ENCODE peak calls at places on chromosomes 16 and 17, in six cellular contexts. A is astrocyte of the spinal cord, B is fibroblast of lung, C is cardiac fibroblast, I is heart left ventricle, Y is AG04449. F is an unnamed sample.

GRCh38 chr16:27770271-27771196 is 220.6 kb downstream of the KATNIP start:
- DNase-seq in C (no peak), I (no peak), A (no peak), Y (no peak), B (no peak), F (no peak)

GRCh38 chr16:20866161-20866772 is 33.9 kb downstream of the DCUN1D3 start:
- DNase-seq in B (peak), I (no peak), Y (peak), A (peak), C (peak), F (peak)

GRCh38 chr17:55433629-55434422 is 12.2 kb upstream of the MMD start:
- DNase-seq in C (peak), A (peak), B (peak), I (no peak), Y (peak), F (peak)

GRCh38 chr16:29963021-29963743 is 1.3 kb downstream of the TMEM219 start:
- DNase-seq in I (no peak), A (no peak), C (no peak), B (no peak), Y (no peak), F (no peak)

GRCh38 chr16:53893731-53894435 is 189.9 kb downstream of the FTO start:
- DNase-seq in I (peak), Y (no peak), C (peak), A (peak), B (peak), F (peak)

GRCh38 chr17:63841350-63842172 is 924 bp downstream of the SMARCD2 start:
- DNase-seq in Y (no peak), A (peak), C (peak), B (peak), I (peak), F (peak)

GRCh38 chr17:82402865-82403264 is 15.3 kb upstream of the HEXD start:
- DNase-seq in A (no peak), B (no peak), C (no peak), I (no peak), Y (no peak), F (no peak)

GRCh38 chr17:79033046-79033616 is 9.2 kb downstream of the C1QTNF1 start:
- DNase-seq in B (no peak), I (no peak), C (no peak), Y (no peak), A (no peak), F (no peak)

GRCh38 chr17:42422412-42422957 is 571 bp downstream of the CAVIN1 start:
- DNase-seq in B (no peak), Y (no peak), C (peak), A (no peak), I (peak), F (peak)

GRCh38 chr17:37543527-37544122 is 53.9 kb downstream of the DUSP14 start:
- DNase-seq in I (no peak), B (no peak), C (no peak), Y (peak), A (no peak), F (peak)

GRCh38 chr16:65895486-65895885 is 471.0 kb upstream of the CDH5 start:
- DNase-seq in B (no peak), Y (no peak), I (no peak), C (no peak), A (no peak), F (no peak)

GRCh38 chr16:81511371-81511770 is 66.8 kb downstream of the CMIP start:
- DNase-seq in B (peak), Y (peak), C (peak), I (no peak), A (peak), F (peak)

GRCh38 chr16:81570189-81570846 is 125.7 kb downstream of the CMIP start:
- DNase-seq in Y (no peak), B (no peak), A (no peak), I (no peak), C (no peak), F (no peak)

GRCh38 chr17:1767358-1767757 is 5.5 kb downstream of the SERPINF1 start:
- DNase-seq in I (no peak), C (no peak), Y (no peak), A (no peak), B (no peak), F (no peak)

GRCh38 chr16:2811703-2812471 is 5.2 kb upstream of the PRSS21 start:
- DNase-seq in B (no peak), C (no peak), I (no peak), Y (no peak), A (no peak), F (no peak)

GRCh38 chr17:6420173-6420641 is 14.7 kb downstream of the AIPL1 start:
- DNase-seq in Y (no peak), C (peak), I (no peak), B (no peak), A (peak), F (no peak)

GRCh38 chr16:15422222-15422621 is 12.2 kb upstream of the BMERB1 start:
- DNase-seq in I (no peak), C (no peak), A (no peak), B (no peak), Y (no peak), F (no peak)

GRCh38 chr16:64736887-64737286 is 385.0 kb downstream of the CDH11 start:
- DNase-seq in C (no peak), Y (no peak), I (no peak), A (no peak), B (no peak), F (no peak)

GRCh38 chr17:1583569-1583968 is 21.0 kb upstream of the PITPNA start:
- DNase-seq in Y (no peak), C (no peak), B (no peak), A (no peak), I (no peak), F (no peak)

GRCh38 chr17:10226930-10227695 is 28.7 kb upstream of the GAS7 start:
- DNase-seq in Y (no peak), I (peak), B (peak), C (peak), A (no peak), F (peak)

GRCh38 chr16:70746708-70747424 is 54.1 kb downstream of the VAC14 start:
- DNase-seq in A (peak), I (peak), B (peak), C (peak), Y (peak), F (peak)

GRCh38 chr17:69651921-69652320 is 237.4 kb downstream of the MAP2K6 start:
- DNase-seq in I (no peak), Y (no peak), C (no peak), B (peak), A (peak), F (peak)

GRCh38 chr17:45577571-45578279 is 87.2 kb upstream of the PLEKHM1 start:
- DNase-seq in C (no peak), I (no peak), B (no peak), Y (no peak), A (no peak), F (no peak)

GRCh38 chr17:49365667-49366066 is 3.6 kb upstream of the ZNF652 start:
- DNase-seq in A (peak), I (no peak), Y (no peak), C (peak), B (no peak), F (no peak)

GRCh38 chr16:80107900-80108299 is 432.9 kb upstream of the DYNLRB2 start:
- DNase-seq in B (no peak), I (no peak), A (peak), Y (no peak), C (no peak), F (no peak)

GRCh38 chr16:9977333-9977897 is 204.8 kb downstream of the GRIN2A start:
- DNase-seq in Y (no peak), I (no peak), B (no peak), C (no peak), A (no peak), F (no peak)

GRCh38 chr17:75503337-75503950 is 11.9 kb downstream of the CASKIN2 start:
- DNase-seq in I (no peak), Y (no peak), C (no peak), A (no peak), B (no peak), F (no peak)

GRCh38 chr16:84039696-84040095 is 2.9 kb downstream of the SLC38A8 start:
- DNase-seq in A (no peak), B (no peak), C (no peak), Y (no peak), I (no peak), F (no peak)

GRCh38 chr17:48873212-48873611 is 19.4 kb upstream of the ATP5MC1 start:
- DNase-seq in A (no peak), B (peak), Y (no peak), I (peak), C (no peak), F (peak)

GRCh38 chr17:78338860-78339259 is 21.0 kb downstream of the SOCS3 start:
- DNase-seq in B (no peak), I (no peak), C (no peak), Y (no peak), A (no peak), F (no peak)

GRCh38 chr17:66230918-66231543 is 1.8 kb upstream of the APOH start:
- DNase-seq in B (peak), I (no peak), Y (no peak), A (no peak), C (no peak), F (peak)

GRCh38 chr17:27259356-27259755 is 34.6 kb upstream of the WSB1 start:
- DNase-seq in C (no peak), A (peak), B (no peak), Y (no peak), I (no peak), F (no peak)

GRCh38 chr17:40461774-40462342 is 18.6 kb downstream of the IGFBP4 start:
- DNase-seq in C (peak), A (no peak), I (no peak), B (peak), Y (no peak), F (peak)

GRCh38 chr17:50890675-50891516 is 24.7 kb upstream of the TOB1 start:
- DNase-seq in Y (no peak), A (no peak), B (no peak), C (no peak), I (no peak), F (no peak)

GRCh38 chr16:22934786-22935185 is 120.8 kb downstream of the HS3ST2 start:
- DNase-seq in Y (no peak), B (no peak), C (no peak), I (no peak), A (no peak), F (no peak)

GRCh38 chr17:27247071-27247957 is 46.6 kb upstream of the WSB1 start:
- DNase-seq in I (peak), A (peak), B (peak), Y (peak), C (peak), F (peak)

GRCh38 chr16:187330-187729 is 7.1 kb downstream of the HBQ1 start:
- DNase-seq in Y (no peak), I (no peak), B (no peak), C (no peak), A (no peak), F (no peak)

GRCh38 chr16:185691-186090 is 5.4 kb downstream of the HBQ1 start:
- DNase-seq in Y (no peak), I (no peak), A (no peak), B (no peak), C (no peak), F (no peak)

GRCh38 chr16:189604-190186 is 9.4 kb downstream of the HBQ1 start:
- DNase-seq in B (no peak), Y (no peak), C (no peak), I (no peak), A (no peak), F (no peak)

GRCh38 chr16:191783-192294 is 11.6 kb downstream of the HBQ1 start:
- DNase-seq in C (no peak), Y (no peak), B (no peak), I (no peak), A (no peak), F (no peak)

GRCh38 chr16:188674-189073 is 8.4 kb downstream of the HBQ1 start:
- DNase-seq in A (no peak), I (no peak), Y (no peak), C (no peak), B (no peak), F (no peak)
- TF ChIP-seq CTCF in A (peak), I (no peak), Y (no peak), C (no peak), B (no peak), F (no peak)

DNA sequence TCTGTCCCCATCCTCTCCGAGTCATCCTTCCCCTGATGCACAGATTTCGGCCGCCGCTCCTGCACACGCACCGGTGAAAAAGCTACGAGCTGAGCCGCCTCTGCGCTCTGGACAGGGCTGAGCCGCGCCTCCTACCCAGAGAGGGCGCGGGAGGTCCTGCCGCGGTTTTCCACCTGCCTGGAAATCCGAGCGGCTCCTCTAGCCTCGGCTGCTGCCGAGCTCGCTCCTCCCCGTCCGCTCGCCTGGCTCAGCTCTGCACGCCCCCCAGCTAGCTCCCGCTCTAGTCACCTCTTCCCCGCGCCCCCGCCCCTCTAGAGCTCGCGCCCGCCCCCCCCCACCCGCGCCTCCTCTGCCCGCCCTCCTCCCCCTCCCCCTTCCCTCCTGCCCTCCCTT is 198 bp upstream of the SHISA9 start:
- DNase-seq in Y (no peak), B (no peak), C (no peak), I (no peak), A (peak), F (no peak)
- H3K4me3 ChIP-seq in Y (no peak), B (no peak), C (no peak), I (peak), A (no peak), F (no peak)

GRCh38 chr16:67284699-67285646 is 5.6 kb downstream of the PLEKHG4 start:
- DNase-seq in A (peak), B (no peak), I (no peak), C (peak), Y (no peak), F (no peak)
- TF ChIP-seq CTCF in A (peak), B (peak), I (peak), C (peak), Y (peak), F (peak)

GRCh38 chr17:16486373-16487250 is 5.4 kb downstream of the LRRC75A start:
- DNase-seq in C (peak), I (peak), Y (no peak), A (peak), B (peak), F (peak)

GRCh38 chr17:16483021-16483645 is 8.9 kb downstream of the LRRC75A start:
- DNase-seq in C (no peak), B (no peak), A (no peak), I (no peak), Y (no peak), F (no peak)

GRCh38 chr17:16480995-16481394 is 11.0 kb downstream of the LRRC75A start:
- DNase-seq in Y (no peak), B (no peak), A (no peak), C (no peak), I (no peak), F (no peak)

GRCh38 chr17:16482253-16482652 is 9.7 kb downstream of the LRRC75A start:
- DNase-seq in Y (no peak), B (no peak), A (no peak), I (no peak), C (no peak), F (no peak)

GRCh38 chr17:16484445-16485169 is 7.4 kb downstream of the LRRC75A start:
- DNase-seq in Y (no peak), I (no peak), A (no peak), C (no peak), B (no peak), F (peak)
- H3K4me3 ChIP-seq in Y (peak), I (no peak), A (no peak), C (no peak), B (no peak), F (peak)

DNA sequence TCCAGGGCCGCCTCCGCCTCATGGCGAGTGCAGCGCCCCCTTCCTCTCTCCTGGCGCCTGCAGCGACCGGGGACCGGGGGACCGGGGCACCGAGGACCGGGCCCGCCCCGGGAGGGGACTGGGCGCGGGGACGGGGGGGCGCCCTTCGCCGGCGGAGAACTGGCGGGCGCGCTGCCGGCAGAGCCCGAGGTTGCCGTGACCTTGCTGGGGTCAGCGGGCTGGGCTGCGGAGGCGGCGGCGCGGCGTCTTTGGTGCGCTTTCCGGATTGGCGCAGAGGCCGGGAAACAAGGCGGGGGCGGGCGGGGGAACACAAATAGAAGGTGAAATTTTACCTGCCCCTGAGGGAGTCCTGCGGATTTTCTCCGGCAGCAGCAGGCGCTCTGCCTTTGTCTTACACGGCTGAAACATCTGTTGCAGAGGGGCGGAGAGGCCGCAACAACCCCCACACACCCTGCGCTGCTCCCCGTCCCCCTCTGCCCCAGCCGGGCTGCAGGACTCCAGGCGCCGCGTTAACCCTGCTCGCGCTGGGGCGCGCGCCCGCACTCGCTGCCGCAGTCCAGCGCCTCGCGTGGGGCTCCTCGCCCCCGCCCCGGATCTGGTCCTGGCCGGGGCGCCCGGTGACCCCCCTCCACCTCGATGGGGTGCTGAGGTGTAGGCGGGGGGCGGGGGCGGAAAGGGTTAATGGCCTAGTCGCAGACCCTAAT is 53.5 kb downstream of the SREBF1 start:
- DNase-seq in A (peak), Y (no peak), I (peak), C (peak), B (peak), F (peak)
- TF ChIP-seq CTCF in A (no peak), Y (peak), I (no peak), C (no peak), B (no peak), F (peak)

GRCh38 chr16:56193951-56194726 is 2.9 kb downstream of the GNAO1 start:
- DNase-seq in C (peak), I (peak), Y (no peak), B (peak), A (peak), F (peak)
- H3K4me3 ChIP-seq in C (no peak), I (peak), Y (no peak), B (no peak), A (no peak), F (no peak)